ENCODE peak calls at places on chromosomes 3 and 15, in eight cellular contexts. U, X, W, D, M, E, J and S are unnamed samples.

GRCh38 chr3:178350763-178351162 is 185.5 kb upstream of the KCNMB2 start:
- DNase-seq in E (no peak), D (no peak), M (no peak), U (no peak), X (peak), J (peak), W (no peak), S (no peak)

GRCh38 chr3:4988815-4989648 is 9.8 kb downstream of the BHLHE40 start:
- DNase-seq in D (peak), M (no peak), J (no peak), X (peak), U (no peak), W (no peak), E (no peak), S (peak)

GRCh38 chr3:193816656-193817311 is 223.8 kb downstream of the OPA1 start:
- DNase-seq in E (no peak), W (no peak), M (peak), D (no peak), X (peak), U (no peak), J (no peak), S (no peak)

GRCh38 chr3:8441969-8442559 is 59.6 kb upstream of the LMCD1 start:
- DNase-seq in X (peak), U (peak), W (no peak), M (no peak), E (no peak), J (peak), D (peak), S (peak)

GRCh38 chr3:15964605-15965061 is 166.9 kb upstream of the ANKRD28 start:
- DNase-seq in U (no peak), J (no peak), X (peak), W (no peak), E (no peak), D (peak), M (peak), S (no peak)

GRCh38 chr15:68261241-68261640 is 16.3 kb upstream of the FEM1B start:
- DNase-seq in J (no peak), W (no peak), M (no peak), U (no peak), X (no peak), D (no peak), E (no peak), S (no peak)

GRCh38 chr3:31288641-31289100 is 244.1 kb upstream of the STT3B start:
- DNase-seq in W (no peak), E (no peak), J (peak), D (peak), X (peak), U (peak), M (no peak), S (no peak)

GRCh38 chr3:190017575-190018288 is 103.0 kb downstream of the P3H2 start:
- DNase-seq in W (no peak), M (no peak), J (peak), X (peak), U (peak), E (no peak), D (peak), S (peak)

GRCh38 chr3:46353090-46353489 is 821 bp upstream of the CCR2 start:
- DNase-seq in M (no peak), D (no peak), X (no peak), W (no peak), J (no peak), U (no peak), E (no peak), S (no peak)

GRCh38 chr3:168847293-168847883 is 751.7 kb upstream of the GOLIM4 start:
- DNase-seq in U (peak), W (no peak), J (peak), M (peak), D (peak), E (no peak), X (peak), S (no peak)

GRCh38 chr3:150407051-150407817 is 864 bp upstream of the TSC22D2 start:
- DNase-seq in U (peak), E (no peak), W (no peak), J (peak), M (no peak), D (peak), X (peak), S (no peak)

DNA sequence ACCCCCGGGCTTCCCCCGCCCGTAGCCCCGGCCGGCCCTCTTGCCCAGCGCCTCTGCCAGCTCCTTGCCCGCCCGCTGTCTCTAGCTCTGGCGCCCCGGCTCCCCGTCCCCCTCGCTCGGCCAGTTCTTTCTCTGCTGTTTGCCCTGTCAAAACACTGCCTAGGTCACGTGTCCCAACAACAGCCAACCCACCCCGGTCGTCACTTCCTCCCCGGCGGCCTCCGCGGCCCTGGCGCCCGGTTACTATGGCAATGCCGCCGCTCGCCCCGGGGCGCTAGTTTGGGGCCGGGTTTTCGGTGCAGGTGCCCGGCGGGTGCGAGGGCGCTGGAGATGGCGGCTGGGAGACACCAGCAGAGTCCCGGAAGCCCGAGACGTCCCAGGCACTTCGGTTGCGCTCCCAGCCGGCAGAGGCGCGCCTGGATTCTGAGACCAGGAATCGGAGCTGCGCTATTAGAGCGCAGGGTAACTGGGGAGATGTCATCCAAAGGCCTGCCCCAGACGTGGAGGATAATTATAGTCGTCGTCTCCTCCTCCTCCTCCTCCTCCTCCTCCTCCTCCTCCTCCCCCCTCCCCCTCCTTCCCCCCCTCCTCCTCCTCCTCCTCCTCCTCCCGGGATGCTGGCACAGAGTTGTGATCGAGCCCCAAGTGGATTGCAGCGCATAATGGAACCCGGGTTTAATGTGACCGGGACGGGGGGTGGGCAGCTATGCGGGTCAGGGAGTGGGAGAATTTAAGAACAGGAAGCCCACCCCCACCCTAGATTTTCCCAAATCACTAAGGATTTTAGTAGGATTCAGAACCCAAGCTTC is at the start of gene ATOSA:
- DNase-seq in J (peak), D (peak), W (peak), M (peak), U (peak), X (peak), E (peak), S (peak)
- TF ChIP-seq CTCF in J (no peak), D (no peak), W (no peak), M (no peak), U (no peak), X (peak), E (peak), S (peak)

GRCh38 chr3:134333522-134334181 is 40.6 kb downstream of the AMOTL2 start:
- DNase-seq in J (no peak), M (no peak), X (peak), W (no peak), E (no peak), U (no peak), D (no peak), S (no peak)
- TF ChIP-seq CTCF in J (no peak), M (no peak), X (peak), W (no peak), E (no peak), U (no peak), D (no peak), S (no peak)

GRCh38 chr15:65087873-65088642 is 11.5 kb downstream of the KBTBD13 start:
- DNase-seq in J (no peak), E (no peak), W (no peak), X (no peak), M (no peak), D (no peak), U (no peak), S (peak)

GRCh38 chr15:65085990-65086679 is 9.6 kb downstream of the KBTBD13 start:
- DNase-seq in U (peak), E (no peak), J (peak), M (peak), X (peak), W (no peak), D (peak), S (peak)

GRCh38 chr15:65085207-65085753 is 8.7 kb downstream of the KBTBD13 start:
- DNase-seq in E (no peak), M (no peak), D (no peak), W (no peak), X (no peak), J (no peak), U (no peak), S (no peak)

GRCh38 chr15:65087411-65087810 is 10.9 kb downstream of the KBTBD13 start:
- DNase-seq in E (no peak), W (no peak), J (no peak), D (no peak), X (no peak), U (no peak), M (no peak), S (peak)

GRCh38 chr15:65086680-65087111 is 10.2 kb downstream of the KBTBD13 start:
- DNase-seq in U (no peak), E (no peak), X (no peak), M (peak), D (no peak), W (no peak), J (no peak), S (no peak)
- TF ChIP-seq CTCF in U (no peak), E (no peak), X (peak), M (peak), D (peak), W (no peak), J (no peak), S (no peak)

GRCh38 chr3:75218577-75218976 is 445.6 kb upstream of the FRG2C start:
- DNase-seq in J (peak), W (no peak), U (no peak), X (no peak), E (no peak), M (no peak), D (no peak), S (no peak)
- TF ChIP-seq CTCF in J (no peak), W (no peak), U (no peak), X (no peak), E (no peak), M (no peak), D (no peak), S (peak)

GRCh38 chr15:70351391-70351790 is 253.7 kb upstream of the TLE3 start:
- DNase-seq in J (no peak), E (no peak), U (no peak), W (no peak), M (no peak), X (no peak), D (no peak), S (no peak)

GRCh38 chr15:70347321-70347720 is 249.6 kb upstream of the TLE3 start:
- DNase-seq in U (no peak), W (no peak), D (no peak), J (no peak), E (no peak), X (no peak), M (no peak), S (no peak)

GRCh38 chr15:70347766-70348558 is 250.2 kb upstream of the TLE3 start:
- DNase-seq in W (no peak), M (no peak), E (no peak), X (no peak), J (no peak), D (no peak), U (no peak), S (no peak)

GRCh38 chr15:70345251-70346019 is 247.7 kb upstream of the TLE3 start:
- DNase-seq in D (no peak), E (no peak), W (no peak), M (no peak), U (no peak), J (no peak), X (no peak), S (no peak)

DNA sequence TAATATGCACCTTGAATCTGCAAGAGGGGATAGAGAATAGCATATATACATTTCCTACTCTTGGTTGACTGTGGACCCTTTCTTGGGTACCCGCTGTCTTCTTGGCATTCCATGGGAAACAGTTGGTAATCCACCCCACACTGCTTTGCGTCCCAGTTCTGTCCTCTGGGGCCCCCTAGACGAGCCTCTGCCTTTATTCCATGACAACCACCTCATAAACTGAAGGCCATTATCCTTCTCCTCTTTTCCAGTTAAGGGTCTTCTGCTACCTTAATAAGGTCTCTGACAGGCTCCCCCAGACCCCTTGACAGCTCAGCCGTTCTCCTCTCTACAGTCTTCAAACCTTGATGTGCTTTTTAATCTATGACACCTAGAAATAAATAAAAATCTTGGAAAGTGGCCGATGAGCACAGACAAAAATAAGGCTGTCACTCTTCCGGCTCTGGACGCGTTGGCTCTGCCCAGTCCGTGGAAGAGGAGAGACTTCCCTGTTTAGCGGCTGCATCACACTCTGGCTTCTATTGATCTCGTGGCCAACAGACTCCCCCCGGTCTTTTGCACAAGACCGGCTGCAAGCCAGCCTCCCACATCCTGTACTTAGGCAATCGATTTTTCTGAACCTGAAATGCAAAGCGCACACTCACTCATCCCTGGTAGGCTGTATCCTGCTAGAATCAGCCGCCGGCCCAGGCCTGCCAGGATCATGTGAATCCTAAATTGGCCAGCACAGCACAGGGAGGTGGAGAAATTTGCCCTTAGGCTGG is 251.0 kb upstream of the TLE3 start:
- DNase-seq in E (peak), M (peak), U (peak), D (no peak), X (no peak), J (peak), W (peak), S (no peak)
- TF ChIP-seq CTCF in E (no peak), M (no peak), U (no peak), D (no peak), X (no peak), J (no peak), W (no peak), S (no peak)

DNA sequence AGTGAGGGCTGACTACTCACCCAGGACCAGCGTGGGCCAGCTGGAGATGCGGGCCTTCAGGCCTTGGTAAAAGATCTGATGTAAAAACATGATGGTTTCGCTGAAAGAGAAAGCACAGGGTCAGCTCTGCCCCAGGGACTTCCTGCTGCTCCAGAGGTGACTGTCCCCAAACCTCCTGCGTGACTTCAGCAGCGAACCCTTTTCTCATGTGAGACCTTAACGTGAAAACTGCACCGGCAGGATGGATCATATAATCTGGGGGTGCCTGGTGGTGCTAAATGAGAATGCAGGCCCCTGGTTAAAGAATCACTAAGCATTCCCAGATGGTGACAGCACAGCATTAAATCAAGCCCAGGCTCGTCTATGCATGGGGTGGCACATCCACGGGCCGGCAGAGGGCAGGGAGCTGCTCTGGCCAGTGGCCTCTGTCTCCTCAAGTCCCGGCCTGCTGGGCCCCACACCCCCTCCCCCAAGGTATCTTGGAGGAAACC is 55.4 kb downstream of the RASGRF1 start:
- DNase-seq in E (no peak), U (peak), W (no peak), M (no peak), D (no peak), X (no peak), J (peak), S (no peak)
- TF ChIP-seq CTCF in E (no peak), U (no peak), W (no peak), M (peak), D (peak), X (peak), J (no peak), S (no peak)

GRCh38 chr3:42562047-42562907 is 19.5 kb downstream of the SEC22C start:
- DNase-seq in D (no peak), X (peak), E (no peak), J (no peak), U (no peak), W (no peak), M (no peak), S (peak)

GRCh38 chr3:42556089-42556632 is 25.6 kb downstream of the SEC22C start:
- DNase-seq in X (no peak), U (no peak), E (peak), J (no peak), M (no peak), W (no peak), D (peak), S (no peak)

GRCh38 chr3:42552830-42553229 is 28.9 kb downstream of the SEC22C start:
- DNase-seq in X (no peak), U (no peak), M (no peak), D (no peak), E (no peak), J (no peak), W (no peak), S (no peak)

DNA sequence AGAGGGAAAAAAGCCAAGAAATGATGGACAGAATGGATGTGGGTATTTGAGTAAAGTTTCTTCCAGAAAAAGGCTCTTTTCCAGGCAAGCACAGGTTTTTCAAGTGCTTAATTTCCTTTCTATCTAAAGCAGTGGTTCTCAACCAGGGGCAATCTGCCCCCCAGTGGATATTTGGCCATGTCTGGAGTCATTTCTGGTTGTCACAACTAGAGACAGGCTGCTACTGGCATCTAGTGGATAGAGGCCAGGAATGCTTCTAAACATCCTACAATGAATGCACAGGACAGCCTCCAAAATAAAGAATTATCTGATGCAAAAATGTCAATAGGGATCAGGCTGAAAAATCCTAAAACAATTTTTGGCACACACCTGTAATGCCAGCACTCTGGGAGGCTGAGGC is 23.9 kb downstream of the SEC22C start:
- DNase-seq in X (no peak), D (peak), W (no peak), M (no peak), U (no peak), J (no peak), E (peak), S (no peak)
- TF ChIP-seq CTCF in X (no peak), D (peak), W (no peak), M (no peak), U (peak), J (no peak), E (peak), S (peak)

GRCh38 chr3:191051037-191051436 is 148.0 kb upstream of the OSTN start:
- DNase-seq in W (no peak), M (no peak), X (peak), E (no peak), U (peak), J (peak), D (peak), S (peak)
- TF ChIP-seq CTCF in W (no peak), M (peak), X (peak), E (peak), U (peak), J (peak), D (peak), S (peak)